ENCODE peak calls at places on chromosomes 2 and 18, in seven cellular contexts. U is activated T-cell treated with anti-CD3 and anti-CD28 coated beads, Interleukin-2, amount 50 U/mL, for 1 hour; X is SK-N-DZ; L is HTR-8/SVneo; W is activated CD4-positive, alpha-beta T cell treated with anti-CD3 and anti-CD28 coated beads for 48 hours; I is NCI-H1105 treated with DMSO at 0.1 percent for 48 hours; B is HEK293T. J is an unnamed sample.

GRCh38 chr2:30931841-30932407 is 124.7 kb upstream of the CAPN13 start:
- DNase-seq in W (no peak), B (no peak), L (no peak), U (no peak), X (no peak), I (no peak), J (no peak)

GRCh38 chr2:88452980-88453582 is 588 bp upstream of the FOXI3 start:
- DNase-seq in X (peak), W (no peak), L (no peak), B (peak), I (peak), U (no peak), J (no peak)

GRCh38 chr2:239193426-239193825 is 207.4 kb downstream of the HDAC4 start:
- DNase-seq in U (no peak), B (no peak), X (no peak), I (no peak), L (no peak), W (no peak), J (no peak)

GRCh38 chr18:78741381-78742340 is 238.0 kb upstream of the SALL3 start:
- DNase-seq in I (no peak), X (no peak), W (no peak), B (no peak), U (no peak), L (no peak), J (no peak)

GRCh38 chr18:71666481-71666880 is 877.7 kb downstream of the CBLN2 start:
- DNase-seq in I (no peak), X (no peak), B (no peak), W (no peak), U (no peak), L (no peak), J (no peak)

GRCh38 chr18:14025306-14025940 is 106.8 kb downstream of the ZNF519 start:
- DNase-seq in B (no peak), I (no peak), W (no peak), L (no peak), U (no peak), X (no peak), J (no peak)

GRCh38 chr2:55231546-55232083 is 478 bp downstream of the CLHC1 start:
- DNase-seq in L (peak), W (no peak), U (no peak), B (peak), I (no peak), X (no peak), J (peak)

GRCh38 chr18:56508637-56509036 is 129.8 kb downstream of the TXNL1 start:
- DNase-seq in W (no peak), B (no peak), L (no peak), U (no peak), I (no peak), X (no peak), J (no peak)

GRCh38 chr2:17375262-17375661 is 143.0 kb downstream of the RAD51AP2 start:
- DNase-seq in W (no peak), I (no peak), B (no peak), U (no peak), L (no peak), X (no peak), J (no peak)

GRCh38 chr2:119649364-119649917 is 29.6 kb upstream of the TMEM177 start:
- DNase-seq in W (no peak), L (no peak), I (no peak), U (no peak), X (no peak), B (no peak), J (no peak)

GRCh38 chr2:202375006-202375610 is 1.0 kb upstream of the BMPR2 start:
- DNase-seq in L (peak), I (peak), U (peak), W (peak), X (peak), B (no peak), J (no peak)

GRCh38 chr2:217980036-217980435 is 22.8 kb downstream of the TNS1 start:
- DNase-seq in L (no peak), U (no peak), I (no peak), X (no peak), W (no peak), B (no peak), J (no peak)

GRCh38 chr2:86223682-86224560 is 24.7 kb downstream of the MRPL35 start:
- DNase-seq in B (no peak), U (no peak), W (no peak), L (no peak), X (no peak), I (no peak), J (no peak)

GRCh38 chr2:40716879-40717278 is 265.0 kb upstream of the SLC8A1 start:
- DNase-seq in W (no peak), I (no peak), X (no peak), U (no peak), B (no peak), L (peak), J (no peak)

GRCh38 chr2:201952212-201952611 is 81.4 kb upstream of the FZD7 start:
- DNase-seq in X (no peak), U (no peak), B (peak), W (no peak), L (no peak), I (no peak), J (peak)

GRCh38 chr2:104874230-104874629 is 20.3 kb downstream of the POU3F3 start:
- DNase-seq in W (no peak), U (no peak), L (no peak), B (no peak), X (no peak), I (no peak), J (no peak)

J was measured in DMS 273 treated with DMSO at 0.1 percent for 48 hours.